ENCODE peak calls at places on chromosomes 4 and X, in six cellular contexts. One of them, this sample, is unnamed.

GRCh38 chrX:80876877-80877276 is 67.2 kb upstream of the BRWD3 start:
- DNase-seq in natural killer cell: no peak
- DNase-seq in PC-3: peak
- DNase-seq in caudate nucleus: no peak
- DNase-seq in A172: no peak
- DNase-seq in fibroblast of gingiva: peak
- DNase-seq in this sample: no peak

GRCh38 chr4:3387154-3387942 is 54.4 kb upstream of the HGFAC start:
- DNase-seq in caudate nucleus: no peak
- DNase-seq in PC-3: no peak
- DNase-seq in fibroblast of gingiva: no peak
- DNase-seq in A172: no peak
- DNase-seq in natural killer cell: no peak
- DNase-seq in this sample: no peak

GRCh38 chr4:141246243-141246642 is 25.5 kb downstream of the ZNF330 start:
- DNase-seq in natural killer cell: no peak
- DNase-seq in caudate nucleus: no peak
- DNase-seq in PC-3: no peak
- DNase-seq in A172: peak
- DNase-seq in fibroblast of gingiva: peak
- DNase-seq in this sample: peak

GRCh38 chr4:114264877-114265291 is 285.4 kb upstream of the ARSJ start:
- DNase-seq in natural killer cell: no peak
- DNase-seq in fibroblast of gingiva: no peak
- DNase-seq in A172: no peak
- DNase-seq in caudate nucleus: no peak
- DNase-seq in PC-3: peak
- DNase-seq in this sample: peak

GRCh38 chr4:139689093-139689722 is 23.6 kb downstream of the MGST2 start:
- DNase-seq in fibroblast of gingiva: no peak
- DNase-seq in caudate nucleus: no peak
- DNase-seq in PC-3: no peak
- DNase-seq in A172: no peak
- DNase-seq in natural killer cell: no peak
- DNase-seq in this sample: no peak

GRCh38 chrX:26253526-26253925 is 37.6 kb downstream of the MAGEB5 start:
- DNase-seq in natural killer cell: no peak
- DNase-seq in PC-3: no peak
- DNase-seq in fibroblast of gingiva: no peak
- DNase-seq in caudate nucleus: no peak
- DNase-seq in A172: peak
- DNase-seq in this sample: peak

GRCh38 chr4:37865450-37865849 is 25.4 kb upstream of the TBC1D1 start:
- DNase-seq in fibroblast of gingiva: no peak
- DNase-seq in PC-3: no peak
- DNase-seq in caudate nucleus: no peak
- DNase-seq in A172: no peak
- DNase-seq in natural killer cell: no peak
- DNase-seq in this sample: no peak

GRCh38 chrX:120759685-120760084 is 116.0 kb downstream of the CT47B1 start:
- DNase-seq in natural killer cell: no peak
- DNase-seq in caudate nucleus: no peak
- DNase-seq in PC-3: no peak
- DNase-seq in A172: no peak
- DNase-seq in fibroblast of gingiva: no peak
- DNase-seq in this sample: no peak

GRCh38 chr4:123616970-123617392 is 220.4 kb downstream of the SPRY1 start:
- DNase-seq in caudate nucleus: no peak
- DNase-seq in A172: no peak
- DNase-seq in natural killer cell: peak
- DNase-seq in PC-3: peak
- DNase-seq in fibroblast of gingiva: peak
- DNase-seq in this sample: peak

GRCh38 chr4:2436301-2436700 is 17.5 kb downstream of the CFAP99 start:
- DNase-seq in caudate nucleus: no peak
- DNase-seq in natural killer cell: no peak
- DNase-seq in fibroblast of gingiva: peak
- DNase-seq in A172: no peak
- DNase-seq in PC-3: no peak
- DNase-seq in this sample: no peak

GRCh38 chr4:182547435-182547834 is 304.2 kb downstream of the TENM3 start:
- DNase-seq in caudate nucleus: no peak
- DNase-seq in PC-3: no peak
- DNase-seq in A172: no peak
- DNase-seq in natural killer cell: no peak
- DNase-seq in fibroblast of gingiva: no peak
- DNase-seq in this sample: no peak

GRCh38 chrX:103329991-103330390 is at the start of gene TCEAL7:
- DNase-seq in natural killer cell: no peak
- DNase-seq in A172: peak
- DNase-seq in fibroblast of gingiva: peak
- DNase-seq in PC-3: no peak
- DNase-seq in caudate nucleus: peak
- DNase-seq in this sample: no peak

GRCh38 chr4:185559913-185560281 is 24.6 kb upstream of the PDLIM3 start:
- DNase-seq in PC-3: peak
- DNase-seq in A172: peak
- DNase-seq in fibroblast of gingiva: no peak
- DNase-seq in caudate nucleus: no peak
- DNase-seq in natural killer cell: no peak
- DNase-seq in this sample: peak

GRCh38 chrX:134603806-134604700 is 54.2 kb downstream of the PLAC1 start:
- DNase-seq in caudate nucleus: no peak
- DNase-seq in PC-3: peak
- DNase-seq in natural killer cell: no peak
- DNase-seq in A172: peak
- DNase-seq in fibroblast of gingiva: peak
- DNase-seq in this sample: peak

GRCh38 chr4:186227221-186227620 is at the start of gene KLKB1:
- DNase-seq in A172: no peak
- DNase-seq in caudate nucleus: no peak
- DNase-seq in natural killer cell: no peak
- DNase-seq in fibroblast of gingiva: no peak
- DNase-seq in PC-3: no peak
- DNase-seq in this sample: no peak

GRCh38 chr4:156594619-156595018 is 377.0 kb downstream of the PDGFC start:
- DNase-seq in natural killer cell: no peak
- DNase-seq in PC-3: peak
- DNase-seq in caudate nucleus: no peak
- DNase-seq in fibroblast of gingiva: no peak
- DNase-seq in A172: no peak
- DNase-seq in this sample: no peak

GRCh38 chrX:41922125-41922521 is 1.2 kb downstream of the CASK start:
- DNase-seq in fibroblast of gingiva: no peak
- DNase-seq in A172: peak
- DNase-seq in caudate nucleus: no peak
- DNase-seq in PC-3: peak
- DNase-seq in natural killer cell: no peak
- DNase-seq in this sample: peak

GRCh38 chrX:69284491-69284890 is 119.2 kb upstream of the PJA1 start:
- DNase-seq in A172: no peak
- DNase-seq in natural killer cell: no peak
- DNase-seq in PC-3: no peak
- DNase-seq in caudate nucleus: no peak
- DNase-seq in fibroblast of gingiva: no peak
- DNase-seq in this sample: no peak

GRCh38 chr4:52037730-52038108 is 380 bp downstream of the SGCB start:
- DNase-seq in PC-3: peak
- DNase-seq in A172: peak
- DNase-seq in fibroblast of gingiva: peak
- DNase-seq in natural killer cell: no peak
- DNase-seq in caudate nucleus: peak
- DNase-seq in this sample: peak

GRCh38 chr4:28490669-28491068 is 1630.0 kb downstream of the STIM2 start:
- DNase-seq in PC-3: peak
- DNase-seq in fibroblast of gingiva: no peak
- DNase-seq in A172: no peak
- DNase-seq in caudate nucleus: no peak
- DNase-seq in natural killer cell: no peak
- DNase-seq in this sample: peak

GRCh38 chrX:150450519-150451177 is 87.5 kb downstream of the MAMLD1 start:
- DNase-seq in A172: peak
- DNase-seq in fibroblast of gingiva: no peak
- DNase-seq in PC-3: no peak
- DNase-seq in caudate nucleus: no peak
- DNase-seq in natural killer cell: no peak
- DNase-seq in this sample: peak

GRCh38 chrX:85569691-85570090 is 190.2 kb upstream of the POF1B start:
- DNase-seq in fibroblast of gingiva: no peak
- DNase-seq in A172: no peak
- DNase-seq in natural killer cell: no peak
- DNase-seq in PC-3: no peak
- DNase-seq in caudate nucleus: no peak
- DNase-seq in this sample: no peak

GRCh38 chr4:128107766-128108165 is 46.7 kb downstream of the LARP1B start:
- DNase-seq in natural killer cell: no peak
- DNase-seq in PC-3: no peak
- DNase-seq in caudate nucleus: no peak
- DNase-seq in A172: no peak
- DNase-seq in fibroblast of gingiva: peak
- DNase-seq in this sample: no peak

GRCh38 chr4:16721618-16722291 is 176.7 kb downstream of the LDB2 start:
- DNase-seq in caudate nucleus: no peak
- DNase-seq in natural killer cell: no peak
- DNase-seq in PC-3: peak
- DNase-seq in A172: no peak
- DNase-seq in fibroblast of gingiva: peak
- DNase-seq in this sample: peak

GRCh38 chrX:1207496-1208025 is 4.9 kb downstream of the CRLF2 start:
- DNase-seq in natural killer cell: no peak
- DNase-seq in caudate nucleus: no peak
- DNase-seq in A172: no peak
- DNase-seq in PC-3: no peak
- DNase-seq in fibroblast of gingiva: no peak
- DNase-seq in this sample: no peak

GRCh38 chrX:39896951-39897740 is 200.6 kb downstream of the BCOR start:
- DNase-seq in A172: peak
- DNase-seq in PC-3: peak
- DNase-seq in fibroblast of gingiva: peak
- DNase-seq in natural killer cell: no peak
- DNase-seq in caudate nucleus: peak
- DNase-seq in this sample: peak

GRCh38 chrX:69109706-69110635 is 55.3 kb downstream of the PJA1 start:
- DNase-seq in A172: peak
- DNase-seq in caudate nucleus: no peak
- DNase-seq in natural killer cell: no peak
- DNase-seq in fibroblast of gingiva: peak
- DNase-seq in PC-3: peak
- DNase-seq in this sample: peak

GRCh38 chr4:106333186-106333585 is 16.8 kb downstream of the AIMP1 start:
- DNase-seq in A172: no peak
- DNase-seq in PC-3: no peak
- DNase-seq in natural killer cell: no peak
- DNase-seq in fibroblast of gingiva: no peak
- DNase-seq in caudate nucleus: no peak
- DNase-seq in this sample: no peak

GRCh38 chrX:7925867-7926472 is 1.2 kb downstream of the PNPLA4 start:
- DNase-seq in PC-3: peak
- DNase-seq in natural killer cell: peak
- DNase-seq in caudate nucleus: no peak
- DNase-seq in fibroblast of gingiva: peak
- DNase-seq in A172: peak
- DNase-seq in this sample: peak

GRCh38 chrX:99077099-99077498 is 1333.0 kb downstream of the PCDH19 start:
- DNase-seq in caudate nucleus: no peak
- DNase-seq in PC-3: no peak
- DNase-seq in A172: no peak
- DNase-seq in natural killer cell: no peak
- DNase-seq in fibroblast of gingiva: no peak
- DNase-seq in this sample: no peak

GRCh38 chr4:168212656-168213055 is 105.9 kb downstream of the DDX60 start:
- DNase-seq in caudate nucleus: no peak
- DNase-seq in A172: no peak
- DNase-seq in PC-3: no peak
- DNase-seq in natural killer cell: no peak
- DNase-seq in fibroblast of gingiva: no peak
- DNase-seq in this sample: no peak

GRCh38 chrX:134512566-134512965 is 52.6 kb downstream of the HPRT1 start:
- DNase-seq in PC-3: peak
- DNase-seq in caudate nucleus: no peak
- DNase-seq in A172: peak
- DNase-seq in natural killer cell: no peak
- DNase-seq in fibroblast of gingiva: peak
- DNase-seq in this sample: peak

GRCh38 chrX:153184787-153185186 is 5.7 kb downstream of the MAGEA1 start:
- DNase-seq in natural killer cell: no peak
- DNase-seq in fibroblast of gingiva: no peak
- DNase-seq in A172: no peak
- DNase-seq in caudate nucleus: no peak
- DNase-seq in PC-3: no peak
- DNase-seq in this sample: no peak

GRCh38 chrX:69607616-69608015 is 8.3 kb upstream of the EDA start:
- DNase-seq in PC-3: no peak
- DNase-seq in A172: no peak
- DNase-seq in natural killer cell: no peak
- DNase-seq in caudate nucleus: no peak
- DNase-seq in fibroblast of gingiva: no peak
- DNase-seq in this sample: no peak

GRCh38 chr4:165476214-165477098 is 97.6 kb downstream of the CPE start:
- DNase-seq in fibroblast of gingiva: no peak
- DNase-seq in A172: peak
- DNase-seq in PC-3: peak
- DNase-seq in caudate nucleus: no peak
- DNase-seq in natural killer cell: no peak
- DNase-seq in this sample: peak

GRCh38 chr4:141462361-141462760 is 174.0 kb upstream of the IL15 start:
- DNase-seq in A172: no peak
- DNase-seq in natural killer cell: no peak
- DNase-seq in fibroblast of gingiva: no peak
- DNase-seq in caudate nucleus: no peak
- DNase-seq in PC-3: peak
- DNase-seq in this sample: no peak

GRCh38 chr4:140533951-140534480 is 10.0 kb downstream of the ELMOD2 start:
- DNase-seq in A172: no peak
- DNase-seq in natural killer cell: no peak
- DNase-seq in PC-3: no peak
- DNase-seq in fibroblast of gingiva: no peak
- DNase-seq in caudate nucleus: no peak
- DNase-seq in this sample: peak

GRCh38 chrX:37423864-37424569 is 74.9 kb downstream of the PRRG1 start:
- DNase-seq in PC-3: peak
- DNase-seq in natural killer cell: no peak
- DNase-seq in fibroblast of gingiva: peak
- DNase-seq in caudate nucleus: no peak
- DNase-seq in A172: peak
- DNase-seq in this sample: peak

This sample was measured in HT1080.